ENCODE peak calls at places on chromosome 21, in seven cellular contexts. B, M, U, J, X, H and C are unnamed samples.

GRCh38 chr21:42513151-42513984 is at the start of gene SLC37A1:
- DNase-seq in B (no peak), M (peak; percentile 19), U (no peak), J (no peak), X (no peak), H (no peak), C (no peak)

GRCh38 chr21:25735895-25736597 is 1.3 kb downstream of the GABPA start:
- DNase-seq in B (peak; percentile 18), M (peak; percentile 33), U (peak; percentile 42), J (peak; percentile 56), X (peak; percentile 19), H (peak; percentile 67), C (no peak)

GRCh38 chr21:41642399-41642798 is 124.5 kb downstream of the RIPK4 start:
- DNase-seq in B (peak; percentile 50), M (peak; percentile 48), U (peak; percentile 67), J (peak; percentile 49), X (no peak), H (peak; percentile 77), C (no peak)

GRCh38 chr21:15526793-15527192 is 203.0 kb upstream of the USP25 start:
- DNase-seq in B (no peak), M (no peak), U (no peak), J (no peak), X (no peak), H (no peak), C (no peak)

GRCh38 chr21:23475518-23476189 is 2131.6 kb downstream of the MRPL39 start:
- DNase-seq in B (no peak), M (no peak), U (peak; percentile 1), J (no peak), X (no peak), H (no peak), C (no peak)

GRCh38 chr21:25670726-25671125 is 31.7 kb downstream of the JAM2 start:
- DNase-seq in B (peak; percentile 89), M (peak; percentile 81), U (peak; percentile 60), J (no peak), X (no peak), H (peak; percentile 5), C (no peak)

GRCh38 chr21:16741228-16741665 is 771.6 kb upstream of the CXADR start:
- DNase-seq in B (no peak), M (no peak), U (peak; percentile 33), J (no peak), X (no peak), H (peak; percentile 43), C (no peak)

GRCh38 chr21:32728455-32729237 is 833 bp upstream of the SYNJ1 start:
- DNase-seq in B (no peak), M (no peak), U (no peak), J (no peak), X (no peak), H (no peak), C (no peak)

GRCh38 chr21:15121655-15122120 is 56.9 kb upstream of the NRIP1 start:
- DNase-seq in B (no peak), M (peak; percentile 26), U (peak; percentile 60), J (peak; percentile 80), X (peak; percentile 34), H (peak; percentile 71), C (peak; percentile 7)

GRCh38 chr21:26148071-26148470 is 22.5 kb downstream of the APP start:
- DNase-seq in B (peak; percentile 44), M (peak; percentile 15), U (peak; percentile 28), J (peak; percentile 46), X (peak; percentile 17), H (no peak), C (no peak)

GRCh38 chr21:31733521-31734149 is 1.7 kb upstream of the SCAF4 start:
- DNase-seq in B (peak; percentile 21), M (peak; percentile 62), U (no peak), J (no peak), X (no peak), H (no peak), C (no peak)

GRCh38 chr21:32383812-32384211 is 9.0 kb downstream of the URB1 start:
- DNase-seq in B (no peak), M (no peak), U (no peak), J (no peak), X (no peak), H (no peak), C (no peak)

GRCh38 chr21:41411449-41412089 is 14.5 kb upstream of the MX1 start:
- DNase-seq in B (no peak), M (no peak), U (peak; percentile 25), J (no peak), X (no peak), H (no peak), C (no peak)

GRCh38 chr21:41603476-41603875 is 95.5 kb upstream of the TMPRSS2 start:
- DNase-seq in B (no peak), M (no peak), U (no peak), J (no peak), X (no peak), H (no peak), C (no peak)

GRCh38 chr21:33644383-33645074 is 2.2 kb downstream of the ITSN1 start:
- DNase-seq in B (peak; percentile 82), M (peak; percentile 77), U (peak; percentile 90), J (peak; percentile 85), X (peak; percentile 47), H (peak; percentile 63), C (no peak)

GRCh38 chr21:33057385-33057940 is 12.5 kb upstream of the OLIG1 start:
- DNase-seq in B (no peak), M (no peak), U (no peak), J (no peak), X (no peak), H (no peak), C (no peak)

GRCh38 chr21:35843911-35844667 is 216.2 kb downstream of the SETD4 start:
- DNase-seq in B (peak; percentile 69), M (no peak), U (peak; percentile 7), J (no peak), X (no peak), H (no peak), C (no peak)

GRCh38 chr21:15706686-15707085 is 23.1 kb upstream of the USP25 start:
- DNase-seq in B (peak; percentile 97), M (peak; percentile 96), U (peak; percentile 96), J (peak; percentile 95), X (peak; percentile 94), H (peak; percentile 89), C (no peak)

GRCh38 chr21:34582506-34583150 is 32.3 kb downstream of the RCAN1 start:
- DNase-seq in B (peak; percentile 75), M (peak; percentile 69), U (peak; percentile 74), J (peak; percentile 81), X (peak; percentile 47), H (peak; percentile 59), C (peak; percentile 18)

GRCh38 chr21:35528109-35529042 is 479.3 kb upstream of the RUNX1 start:
- DNase-seq in B (no peak), M (no peak), U (peak; percentile 32), J (peak; percentile 19), X (peak; percentile 17), H (no peak), C (no peak)

GRCh38 chr21:33850401-33850800 is 65.2 kb downstream of the ATP5PO start:
- DNase-seq in B (no peak), M (no peak), U (no peak), J (no peak), X (no peak), H (no peak), C (no peak)

GRCh38 chr21:32403201-32403701 is 9.3 kb upstream of the EVA1C start:
- DNase-seq in B (peak; percentile 66), M (peak; percentile 84), U (peak; percentile 89), J (peak; percentile 88), X (peak; percentile 75), H (peak; percentile 69), C (no peak)

GRCh38 chr21:34670220-34670961 is 1.6 kb downstream of the CLIC6 start:
- DNase-seq in B (no peak), M (peak; percentile 41), U (no peak), J (no peak), X (no peak), H (no peak), C (no peak)

GRCh38 chr21:29332461-29333354 is 34.0 kb downstream of the BACH1 start:
- DNase-seq in B (peak; percentile 30), M (peak; percentile 37), U (peak; percentile 57), J (peak; percentile 78), X (peak; percentile 74), H (peak; percentile 73), C (no peak)

GRCh38 chr21:34091607-34092006 is 18.2 kb downstream of the MRPS6 start:
- DNase-seq in B (no peak), M (no peak), U (peak; percentile 11), J (no peak), X (no peak), H (no peak), C (no peak)

GRCh38 chr21:28283652-28284490 is 708.8 kb downstream of the LTN1 start:
- DNase-seq in B (peak; percentile 89), M (peak; percentile 94), U (peak; percentile 98), J (peak; percentile 96), X (peak; percentile 96), H (peak; percentile 84), C (no peak)
- H3K4me3 ChIP-seq in B (no peak overlapping the region), M (no peak overlapping the region), U (no peak overlapping the region), J (no peak overlapping the region), X (no peak overlapping the region), H (no peak overlapping the region), C (no peak overlapping the region)

DNA sequence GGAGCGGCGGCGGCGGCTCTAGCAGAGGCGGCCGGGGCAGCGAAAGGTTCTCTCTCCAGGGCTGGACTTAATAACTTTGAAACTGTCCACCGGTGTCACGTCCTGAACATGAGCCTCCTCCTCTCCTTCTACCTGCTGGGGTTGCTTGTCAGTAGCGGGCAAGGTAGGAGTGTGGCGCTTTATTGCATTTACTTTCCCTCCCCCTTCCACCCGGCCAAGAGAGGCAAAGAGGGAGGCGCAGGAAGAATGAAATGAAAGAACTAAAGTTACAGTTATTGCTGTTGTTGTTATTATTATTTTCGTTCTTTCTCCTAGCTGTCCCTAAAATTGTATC is 214 bp downstream of the NCAM2 start:
- DNase-seq in B (no peak), M (no peak), U (no peak), J (no peak), X (no peak), H (no peak), C (no peak)
- H3K4me3 ChIP-seq in B (peak overlapping the region; percentile 66), M (peak overlapping the region; percentile 77), U (peak overlapping the region; percentile 46), J (peak overlapping the region; percentile 68), X (peak overlapping the region; percentile 72), H (peak overlapping the region; percentile 62), C (peak overlapping the region; percentile 71)

DNA sequence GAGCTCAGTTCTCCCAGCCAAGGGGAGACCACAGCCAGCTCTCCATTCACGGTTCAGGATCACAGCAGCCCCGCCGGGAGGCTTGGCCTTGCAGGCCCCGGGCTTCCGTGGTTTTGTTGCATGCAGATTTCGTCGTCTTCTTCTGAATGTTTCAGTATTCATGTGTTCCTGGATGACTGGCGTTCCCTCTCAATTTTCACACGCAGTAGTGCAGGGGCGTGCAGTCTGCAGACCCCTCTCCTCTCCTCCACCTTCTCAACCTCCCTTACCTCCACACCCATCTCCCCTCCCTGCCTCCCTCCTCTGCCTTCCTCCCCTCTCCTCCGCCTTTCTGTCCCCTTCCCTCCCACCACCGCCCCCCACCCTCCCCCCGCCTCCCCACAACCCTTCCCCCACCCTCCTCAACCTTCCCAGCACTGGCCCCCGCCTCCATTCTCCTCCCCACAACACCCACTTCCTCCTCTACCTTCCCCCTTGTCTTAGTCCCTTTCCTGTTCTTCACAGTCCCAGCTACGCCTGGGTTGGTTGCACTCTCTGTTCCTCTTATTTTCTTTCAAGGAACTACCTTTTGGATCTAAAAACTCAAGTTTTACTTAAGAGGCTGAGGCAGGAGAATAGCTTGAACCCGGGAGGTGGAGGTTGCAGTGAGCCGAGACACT is 8.4 kb upstream of the SLC19A1 start:
- DNase-seq in B (peak; percentile 17), M (peak; percentile 16), U (peak; percentile 24), J (peak; percentile 36), X (no peak), H (no peak), C (no peak)
- H3K4me3 ChIP-seq in B (no peak overlapping the region), M (no peak overlapping the region), U (no peak overlapping the region), J (no peak overlapping the region), X (no peak overlapping the region), H (no peak overlapping the region), C (no peak overlapping the region)

GRCh38 chr21:38388219-38388618 is 110.1 kb downstream of the ERG start:
- DNase-seq in B (peak; percentile 26), M (peak; percentile 12), U (peak; percentile 60), J (peak; percentile 36), X (peak; percentile 27), H (peak; percentile 8), C (no peak)
- H3K4me3 ChIP-seq in B (no peak overlapping the region), M (no peak overlapping the region), U (no peak overlapping the region), J (no peak overlapping the region), X (no peak overlapping the region), H (no peak overlapping the region), C (no peak overlapping the region)